ENCODE peak calls at places on chromosomes 16 and 17, in four cellular contexts. One of them, this sample, is unnamed.

GRCh38 chr16:59210955-59211541 is 476.9 kb upstream of the GOT2 start:
- DNase-seq in K562: no peak
- DNase-seq in GM12878: no peak
- DNase-seq in IMR-90: peak
- DNase-seq in this sample: peak

GRCh38 chr17:77721823-77722160 is 236.7 kb upstream of the TNRC6C start:
- DNase-seq in IMR-90: no peak
- DNase-seq in K562: no peak
- DNase-seq in GM12878: no peak
- DNase-seq in this sample: no peak

GRCh38 chr16:57619606-57620315 is 8.7 kb upstream of the ADGRG1 start:
- DNase-seq in IMR-90: no peak
- DNase-seq in K562: no peak
- DNase-seq in GM12878: no peak
- DNase-seq in this sample: no peak

GRCh38 chr17:38532451-38532850 is 73.3 kb downstream of the SRCIN1 start:
- DNase-seq in GM12878: no peak
- DNase-seq in K562: no peak
- DNase-seq in IMR-90: no peak
- DNase-seq in this sample: no peak

GRCh38 chr16:708959-709358 is 3.4 kb upstream of the FBXL16 start:
- DNase-seq in K562: no peak
- DNase-seq in IMR-90: no peak
- DNase-seq in GM12878: no peak
- DNase-seq in this sample: no peak

GRCh38 chr17:73506470-73507435 is 137.5 kb downstream of the SDK2 start:
- DNase-seq in K562: no peak
- DNase-seq in IMR-90: no peak
- DNase-seq in GM12878: no peak
- DNase-seq in this sample: no peak

GRCh38 chr16:7722761-7723160 is 390.1 kb downstream of the RBFOX1 start:
- DNase-seq in GM12878: no peak
- DNase-seq in IMR-90: no peak
- DNase-seq in K562: no peak
- DNase-seq in this sample: no peak

GRCh38 chr17:59328534-59329095 is 2.8 kb upstream of the YPEL2 start:
- DNase-seq in IMR-90: no peak
- DNase-seq in GM12878: no peak
- DNase-seq in K562: no peak
- DNase-seq in this sample: no peak

GRCh38 chr16:3807425-3808123 is 72.9 kb downstream of the CREBBP start:
- DNase-seq in GM12878: no peak
- DNase-seq in K562: no peak
- DNase-seq in IMR-90: no peak
- DNase-seq in this sample: no peak

GRCh38 chr16:3702082-3702481 is 15.2 kb downstream of the TRAP1 start:
- DNase-seq in GM12878: no peak
- DNase-seq in IMR-90: no peak
- DNase-seq in K562: no peak
- DNase-seq in this sample: no peak

GRCh38 chr17:29123111-29123510 is 57.1 kb downstream of the MYO18A start:
- DNase-seq in GM12878: no peak
- DNase-seq in K562: no peak
- DNase-seq in IMR-90: no peak
- DNase-seq in this sample: no peak

GRCh38 chr17:18182190-18182977 is 1.2 kb upstream of the ALKBH5 start:
- DNase-seq in GM12878: no peak
- DNase-seq in IMR-90: no peak
- DNase-seq in K562: no peak
- DNase-seq in this sample: peak

DNA sequence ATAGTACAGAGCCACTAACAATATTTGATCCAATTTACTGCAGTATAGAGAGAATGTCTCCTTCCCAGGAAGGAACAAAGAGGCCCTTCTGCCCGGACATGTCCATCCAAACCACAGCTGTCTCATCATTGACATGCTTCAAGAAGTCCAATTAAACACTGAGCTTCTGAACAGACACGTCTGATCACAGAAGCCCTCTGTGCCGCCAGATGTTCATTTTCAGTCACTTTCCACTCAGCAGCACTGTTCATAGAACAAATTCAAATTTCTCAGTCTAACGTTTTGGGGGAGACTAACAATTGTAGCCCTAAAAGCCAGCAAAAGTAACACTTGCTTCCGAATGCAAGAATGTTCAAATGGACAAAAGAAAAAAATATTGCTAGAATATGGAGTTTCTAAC is 15.3 kb downstream of the ZC3H7A start:
- DNase-seq in IMR-90: no peak
- DNase-seq in GM12878: peak
- DNase-seq in K562: no peak
- DNase-seq in this sample: no peak
- TF ChIP-seq CHD1 in IMR-90: no peak
- TF ChIP-seq CHD1 in GM12878: peak
- TF ChIP-seq CHD1 in K562: no peak
- TF ChIP-seq CHD1 in this sample: no peak

DNA sequence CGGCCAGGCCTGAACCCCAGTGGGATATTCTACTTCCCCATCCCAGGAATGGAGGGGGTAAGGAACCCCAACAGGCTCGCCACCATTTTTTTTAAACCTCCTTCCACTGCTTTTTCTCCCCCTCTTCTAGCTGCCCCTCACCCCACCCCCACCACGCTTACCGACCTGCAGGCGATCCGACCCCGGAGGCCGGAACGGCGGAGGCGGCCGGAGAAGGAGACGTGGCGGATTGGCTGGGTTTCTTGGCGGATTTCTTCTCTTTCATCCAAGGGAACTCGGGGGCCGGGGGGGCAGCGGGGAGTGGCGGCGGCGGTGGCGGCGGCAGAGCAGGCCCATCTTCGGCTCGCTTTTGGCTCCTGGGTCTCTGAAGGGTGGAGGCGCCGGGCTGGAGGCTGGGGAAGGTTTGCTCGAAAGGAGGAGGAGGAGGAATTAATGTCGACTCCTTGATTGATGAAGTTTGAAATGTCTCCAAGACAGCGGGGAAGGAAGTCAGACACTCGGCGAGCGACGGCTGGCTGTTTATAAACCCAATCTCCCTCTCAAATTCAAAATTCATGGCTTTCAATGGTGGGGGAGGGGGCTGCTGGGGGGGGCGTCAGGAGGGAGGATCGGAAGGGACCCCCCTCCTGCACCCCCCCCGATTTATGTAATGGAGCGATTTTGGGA is 420 bp downstream of the HOXB2 start:
- DNase-seq in GM12878: no peak
- DNase-seq in K562: peak
- DNase-seq in IMR-90: peak
- DNase-seq in this sample: no peak
- TF ChIP-seq CHD1 in GM12878: no peak
- TF ChIP-seq CHD1 in K562: peak
- TF ChIP-seq CHD1 in IMR-90: no peak
- TF ChIP-seq CHD1 in this sample: no peak

GRCh38 chr17:36674278-36674650 is 72.9 kb downstream of the MRM1 start:
- DNase-seq in IMR-90: no peak
- DNase-seq in GM12878: no peak
- DNase-seq in K562: no peak
- DNase-seq in this sample: no peak
- TF ChIP-seq CHD1 in IMR-90: no peak
- TF ChIP-seq CHD1 in GM12878: no peak
- TF ChIP-seq CHD1 in K562: no peak
- TF ChIP-seq CHD1 in this sample: no peak

GRCh38 chr17:78826426-78826825 is 14.2 kb downstream of the USP36 start:
- DNase-seq in GM12878: no peak
- DNase-seq in K562: no peak
- DNase-seq in IMR-90: peak
- DNase-seq in this sample: no peak

GRCh38 chr17:78823282-78824046 is 17.1 kb downstream of the USP36 start:
- DNase-seq in IMR-90: no peak
- DNase-seq in GM12878: no peak
- DNase-seq in K562: no peak
- DNase-seq in this sample: no peak

GRCh38 chr17:78824240-78824639 is 16.4 kb downstream of the USP36 start:
- DNase-seq in K562: no peak
- DNase-seq in IMR-90: no peak
- DNase-seq in GM12878: no peak
- DNase-seq in this sample: no peak

GRCh38 chr17:78826836-78827509 is 13.6 kb downstream of the USP36 start:
- DNase-seq in K562: no peak
- DNase-seq in GM12878: no peak
- DNase-seq in IMR-90: no peak
- DNase-seq in this sample: no peak

GRCh38 chr17:78825696-78826095 is 14.9 kb downstream of the USP36 start:
- DNase-seq in GM12878: no peak
- DNase-seq in IMR-90: no peak
- DNase-seq in K562: no peak
- DNase-seq in this sample: no peak
- TF ChIP-seq CHD1 in GM12878: no peak
- TF ChIP-seq CHD1 in IMR-90: no peak
- TF ChIP-seq CHD1 in K562: no peak
- TF ChIP-seq CHD1 in this sample: no peak

GRCh38 chr17:21425736-21426135 is 49.6 kb downstream of the KCNJ12 start:
- DNase-seq in IMR-90: peak
- DNase-seq in K562: no peak
- DNase-seq in GM12878: no peak
- DNase-seq in this sample: no peak

GRCh38 chr17:21419299-21420239 is 43.4 kb downstream of the KCNJ12 start:
- DNase-seq in IMR-90: no peak
- DNase-seq in GM12878: no peak
- DNase-seq in K562: no peak
- DNase-seq in this sample: no peak

DNA sequence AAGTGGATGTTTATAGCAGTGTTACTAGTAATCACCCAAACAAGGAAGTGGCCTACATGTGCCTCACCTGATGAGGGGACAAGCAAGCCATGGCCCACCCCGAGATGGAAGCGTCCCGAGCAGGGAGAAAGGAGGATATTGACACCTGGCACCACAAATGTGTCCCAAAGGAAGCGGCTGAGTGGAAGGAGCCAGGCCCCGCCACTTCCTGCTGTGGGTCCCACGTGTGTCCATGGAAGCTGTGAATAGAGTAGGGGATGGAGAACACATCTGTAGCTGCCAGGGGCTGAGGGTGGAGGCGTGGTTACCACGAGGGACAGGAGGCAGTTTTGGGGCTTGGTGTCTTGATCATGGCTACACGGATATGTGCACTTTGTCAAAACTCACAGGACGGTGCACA is 49.2 kb downstream of the KCNJ12 start:
- DNase-seq in K562: no peak
- DNase-seq in IMR-90: no peak
- DNase-seq in GM12878: no peak
- DNase-seq in this sample: no peak
- TF ChIP-seq CHD1 in K562: no peak
- TF ChIP-seq CHD1 in IMR-90: no peak
- TF ChIP-seq CHD1 in GM12878: no peak
- TF ChIP-seq CHD1 in this sample: no peak

GRCh38 chr17:56592487-56593072 is 919 bp upstream of the NOG start:
- DNase-seq in IMR-90: peak
- DNase-seq in GM12878: no peak
- DNase-seq in K562: peak
- DNase-seq in this sample: peak
- TF ChIP-seq CHD1 in IMR-90: no peak
- TF ChIP-seq CHD1 in GM12878: no peak
- TF ChIP-seq CHD1 in K562: no peak
- TF ChIP-seq CHD1 in this sample: no peak

This sample was measured in H1.